ENCODE peak calls at places on chromosomes 3 and 15, in six cellular contexts. Z, X, J, K, E and F are unnamed samples.

GRCh38 chr15:22904736-22905135 is 66.3 kb downstream of the NIPA2 start:
- DNase-seq in Z (no peak), X (no peak), J (no peak), K (no peak), E (no peak), F (no peak)

GRCh38 chr15:64854041-64854440 is 12.3 kb downstream of the PLEKHO2 start:
- DNase-seq in Z (no peak), X (no peak), J (no peak), K (no peak), E (no peak), F (no peak)

GRCh38 chr15:68789041-68789920 is 31.4 kb downstream of the ANP32A start:
- DNase-seq in Z (no peak), X (no peak), J (no peak), K (no peak), E (no peak), F (no peak)

GRCh38 chr3:44065741-44066140 is 175.9 kb upstream of the TOPAZ1 start:
- DNase-seq in Z (no peak), X (no peak), J (no peak), K (no peak), E (no peak), F (no peak)

GRCh38 chr3:14625443-14625842 is 26.1 kb upstream of the CCDC174 start:
- DNase-seq in Z (no peak), X (no peak), J (no peak), K (no peak), E (no peak), F (no peak)

GRCh38 chr3:48402281-48402732 is 27.6 kb downstream of the PLXNB1 start:
- DNase-seq in Z (peak), X (peak), J (no peak), K (no peak), E (peak), F (peak)

GRCh38 chr3:146873748-146874147 is 268.6 kb upstream of the PLSCR5 start:
- DNase-seq in Z (no peak), X (no peak), J (no peak), K (no peak), E (no peak), F (no peak)

GRCh38 chr3:55202320-55202719 is 274.5 kb upstream of the LRTM1 start:
- DNase-seq in Z (peak), X (no peak), J (no peak), K (no peak), E (no peak), F (no peak)